ENCODE peak calls at places on chromosomes 12 and 14, in ten cellular contexts. T is gastrocnemius medialis; U is PC-9; S is sciatic nerve; V is tibial artery; W is Right ventricle myocardium superior; A is GM13976; M is activated T-helper 9 cell treated with anti-CD3 and anti-CD28 coated beads, Interleukin-2, amount 50 U/mL, for 16 hours; H is lower leg skin; D is GM12878. F is an unnamed sample.

GRCh38 chr12:127119600-127120140 is 1147.3 kb upstream of the TMEM132C start:
- DNase-seq in T (no peak), U (no peak), S (no peak), V (no peak), W (no peak), A (no peak), M (no peak), H (no peak), D (no peak), F (no peak)

GRCh38 chr12:121784460-121784859 is 9.0 kb downstream of the RHOF start:
- DNase-seq in T (no peak), U (no peak), S (no peak), V (no peak), W (no peak), A (no peak), M (no peak), H (peak; percentile 55), D (no peak), F (no peak)

GRCh38 chr12:77161944-77162343 is 96.6 kb upstream of the E2F7 start:
- DNase-seq in T (no peak), U (no peak), S (no peak), V (no peak), W (no peak), A (no peak), M (no peak), H (no peak), D (no peak), F (no peak)

GRCh38 chr12:131482199-131482598 is 228.7 kb upstream of the SFSWAP start:
- DNase-seq in T (no peak), U (no peak), S (no peak), V (no peak), W (no peak), A (no peak), M (no peak), H (no peak), D (no peak), F (no peak)

GRCh38 chr12:117227000-117227653 is 36.9 kb upstream of the FBXO21 start:
- DNase-seq in T (no peak), U (no peak), S (no peak), V (no peak), W (no peak), A (no peak), M (no peak), H (no peak), D (no peak), F (no peak)

GRCh38 chr12:26651566-26652188 is 181.3 kb downstream of the ITPR2 start:
- DNase-seq in T (no peak), U (peak; percentile 77), S (no peak), V (no peak), W (no peak), A (peak; percentile 47), M (no peak), H (no peak), D (peak; percentile 21), F (no peak)

GRCh38 chr12:54050479-54050805 is 3.2 kb upstream of the HOXC4 start:
- DNase-seq in T (no peak), U (no peak), S (no peak), V (no peak), W (no peak), A (no peak), M (no peak), H (no peak), D (no peak), F (no peak)

GRCh38 chr12:111105294-111105693 is 184.9 kb upstream of the MYL2 start:
- DNase-seq in T (no peak), U (no peak), S (no peak), V (no peak), W (no peak), A (no peak), M (no peak), H (no peak), D (no peak), F (no peak)

GRCh38 chr12:55843431-55843830 is 695 bp upstream of the MMP19 start:
- DNase-seq in T (no peak), U (no peak), S (peak; percentile 47), V (no peak), W (no peak), A (no peak), M (no peak), H (no peak), D (no peak), F (no peak)

GRCh38 chr14:77542349-77543239 is 44.0 kb upstream of the ISM2 start:
- DNase-seq in T (no peak), U (no peak), S (no peak), V (no peak), W (no peak), A (no peak), M (no peak), H (no peak), D (no peak), F (no peak)

GRCh38 chr12:480831-481230 is 21.1 kb downstream of the B4GALNT3 start:
- DNase-seq in T (no peak), U (no peak), S (no peak), V (peak; percentile 79), W (peak; percentile 48), A (no peak), M (no peak), H (no peak), D (no peak), F (no peak)

GRCh38 chr14:100708349-100709217 is 18.1 kb upstream of the DLK1 start:
- DNase-seq in T (no peak), U (peak; percentile 56), S (peak; percentile 70), V (no peak), W (peak; percentile 82), A (no peak), M (no peak), H (no peak), D (no peak), F (peak; percentile 7)

GRCh38 chr14:52834440-52834842 is 43.0 kb upstream of the GNPNAT1 start:
- DNase-seq in T (no peak), U (no peak), S (no peak), V (no peak), W (no peak), A (no peak), M (no peak), H (no peak), D (no peak), F (no peak)

GRCh38 chr12:76964784-76965571 is 86.2 kb upstream of the CSRP2 start:
- DNase-seq in T (no peak), U (no peak), S (no peak), V (no peak), W (no peak), A (no peak), M (no peak), H (no peak), D (no peak), F (no peak)

GRCh38 chr12:129909051-129910020 is 5.5 kb upstream of the TMEM132D start:
- DNase-seq in T (no peak), U (no peak), S (no peak), V (no peak), W (no peak), A (no peak), M (no peak), H (no peak), D (no peak), F (no peak)

GRCh38 chr12:124545508-124546418 is 21.6 kb downstream of the NCOR2 start:
- DNase-seq in T (no peak), U (no peak), S (no peak), V (no peak), W (no peak), A (peak; percentile 87), M (peak; percentile 37), H (no peak), D (peak; percentile 76), F (no peak)

GRCh38 chr12:119068129-119068856 is 87.0 kb downstream of the SRRM4 start:
- DNase-seq in T (no peak), U (no peak), S (no peak), V (no peak), W (no peak), A (no peak), M (no peak), H (no peak), D (no peak), F (no peak)

GRCh38 chr12:130987151-130987931 is 33.6 kb downstream of the ADGRD1 start:
- DNase-seq in T (no peak), U (no peak), S (no peak), V (no peak), W (no peak), A (no peak), M (no peak), H (no peak), D (no peak), F (no peak)

GRCh38 chr12:18432211-18432610 is 170.9 kb downstream of the PIK3C2G start:
- DNase-seq in T (no peak), U (no peak), S (no peak), V (no peak), W (no peak), A (no peak), M (no peak), H (no peak), D (no peak), F (no peak)

GRCh38 chr12:78963439-78964222 is 99.1 kb downstream of the SYT1 start:
- DNase-seq in T (no peak), U (peak; percentile 10), S (no peak), V (no peak), W (no peak), A (no peak), M (no peak), H (no peak), D (no peak), F (no peak)

GRCh38 chr14:80475074-80475473 is 263.8 kb upstream of the DIO2 start:
- DNase-seq in T (no peak), U (no peak), S (no peak), V (no peak), W (no peak), A (no peak), M (no peak), H (no peak), D (no peak), F (no peak)

GRCh38 chr12:78101946-78102635 is 271.4 kb downstream of the NAV3 start:
- DNase-seq in T (no peak), U (no peak), S (no peak), V (no peak), W (no peak), A (no peak), M (no peak), H (no peak), D (no peak), F (no peak)

GRCh38 chr12:109270494-109270893 is 38.6 kb downstream of the FOXN4 start:
- DNase-seq in T (no peak), U (no peak), S (no peak), V (no peak), W (no peak), A (no peak), M (no peak), H (no peak), D (no peak), F (no peak)

GRCh38 chr14:70823281-70823680 is 14.0 kb upstream of the MAP3K9 start:
- DNase-seq in T (no peak), U (no peak), S (no peak), V (no peak), W (no peak), A (no peak), M (no peak), H (no peak), D (no peak), F (no peak)

GRCh38 chr14:91326514-91326832 is 82.0 kb upstream of the GPR68 start:
- DNase-seq in T (no peak), U (no peak), S (no peak), V (no peak), W (no peak), A (no peak), M (no peak), H (no peak), D (no peak), F (no peak)

GRCh38 chr14:72451081-72451972 is 442.6 kb downstream of the DPF3 start:
- DNase-seq in T (no peak), U (no peak), S (no peak), V (no peak), W (no peak), A (peak; percentile 69), M (no peak), H (no peak), D (peak; percentile 84), F (no peak)

GRCh38 chr14:75417674-75418073 is 10.1 kb upstream of the JDP2 start:
- DNase-seq in T (no peak), U (no peak), S (no peak), V (no peak), W (no peak), A (no peak), M (no peak), H (no peak), D (no peak), F (no peak)

GRCh38 chr12:49871263-49871561 is 28.3 kb upstream of the BCDIN3D start:
- DNase-seq in T (no peak), U (no peak), S (peak; percentile 43), V (no peak), W (no peak), A (no peak), M (no peak), H (no peak), D (no peak), F (no peak)

F was measured in tibial nerve.